ENCODE peak calls at places on chromosomes 13 and 19, in six cellular contexts. D is stimulated activated CD4-positive, alpha-beta T cell treated with anti-CD3 and anti-CD28 coated beads, Interleukin-1b, Interleukin-23, amount 100 ng/mL, for 24 hours; C is lung microvascular endothelial cell; N is left lung; Q is activated T-cell treated with anti-CD3 and anti-CD28 coated beads, Interleukin-2, amount 50 U/mL, for 48 hours; W is AG08395. G is an unnamed sample.

GRCh38 chr19:18999016-18999758 is 34.1 kb downstream of the SUGP2 start:
- DNase-seq in D (no peak), W (no peak), C (peak), N (no peak), Q (no peak), G (no peak)

GRCh38 chr13:40132249-40132648 is 476.8 kb downstream of the COG6 start:
- DNase-seq in Q (peak), N (no peak), D (no peak), W (no peak), C (no peak), G (peak)

GRCh38 chr19:41895745-41896580 is 13.0 kb downstream of the ARHGEF1 start:
- DNase-seq in N (no peak), C (no peak), D (no peak), W (no peak), Q (peak), G (peak)

GRCh38 chr13:99312493-99312883 is 5.3 kb upstream of the GPR183 start:
- DNase-seq in C (no peak), Q (no peak), N (peak), W (peak), D (no peak), G (no peak)

GRCh38 chr13:49584771-49585182 is 581 bp downstream of the RCBTB1 start:
- DNase-seq in Q (no peak), W (peak), C (peak), D (no peak), N (no peak), G (no peak)

GRCh38 chr13:30158774-30159445 is 148.4 kb downstream of the KATNAL1 start:
- DNase-seq in W (peak), D (no peak), C (peak), N (no peak), Q (no peak), G (no peak)

GRCh38 chr13:49927755-49928154 is 8.4 kb downstream of the SPRYD7 start:
- DNase-seq in D (no peak), Q (no peak), C (peak), W (peak), N (no peak), G (no peak)

GRCh38 chr19:10508707-10509106 is 5.6 kb upstream of the KEAP1 start:
- DNase-seq in D (no peak), C (no peak), N (no peak), W (no peak), Q (peak), G (no peak)

GRCh38 chr19:24140099-24140498 is 53.1 kb downstream of the ZNF254 start:
- DNase-seq in W (peak), Q (no peak), D (no peak), N (no peak), C (peak), G (no peak)

GRCh38 chr19:31127132-31127967 is 221.9 kb downstream of the TSHZ3 start:
- DNase-seq in Q (no peak), D (no peak), W (peak), C (no peak), N (no peak), G (no peak)

GRCh38 chr13:110103026-110103425 is 203.9 kb downstream of the COL4A1 start:
- DNase-seq in N (no peak), W (no peak), C (no peak), D (no peak), Q (no peak), G (no peak)

GRCh38 chr19:6678690-6679109 is 8.7 kb upstream of the TNFSF14 start:
- DNase-seq in Q (peak), C (no peak), D (no peak), N (no peak), W (peak), G (peak)

GRCh38 chr13:45219123-45219891 is 18.5 kb upstream of the KCTD4 start:
- DNase-seq in Q (no peak), C (peak), W (no peak), D (no peak), N (no peak), G (no peak)

GRCh38 chr13:49533586-49534269 is 38.0 kb downstream of the PHF11 start:
- DNase-seq in W (no peak), Q (no peak), C (no peak), N (no peak), D (no peak), G (no peak)

GRCh38 chr19:1673645-1674292 is 21.4 kb upstream of the TCF3 start:
- DNase-seq in N (no peak), W (no peak), Q (no peak), C (no peak), D (no peak), G (no peak)

GRCh38 chr19:8580710-8581281 is 3.6 kb upstream of the MYO1F start:
- DNase-seq in D (peak), W (peak), Q (peak), N (peak), C (peak), G (peak)

G was measured in stimulated activated naive CD8-positive, alpha-beta T cell treated with anti-CD3 and anti-CD28 coated beads, Interleukin-15, Interleukin-2, amounts not matched to agents 100 U/mL and 50 U/mL, for 24 hours.